ENCODE peak calls at places on chromosomes 2 and 18, in four cellular contexts. F is HepG2, R is K562, P is A549. W is an unnamed sample.

GRCh38 chr18:53457068-53457467 is 767.4 kb downstream of the MBD2 start:
- DNase-seq in P (no peak), F (no peak), R (no peak), W (no peak)

GRCh38 chr2:216653931-216654365 is 20.7 kb downstream of the IGFBP2 start:
- DNase-seq in F (peak), R (no peak), P (no peak), W (no peak)

GRCh38 chr2:164061129-164061746 is 325.4 kb upstream of the FIGN start:
- DNase-seq in P (peak), F (peak), R (peak), W (peak)

GRCh38 chr2:216792222-216793001 is 67.5 kb downstream of the TNP1 start:
- DNase-seq in F (no peak), R (no peak), P (no peak), W (no peak)

GRCh38 chr2:46888421-46888952 is 27.1 kb downstream of the MCFD2 start:
- DNase-seq in F (no peak), R (no peak), P (no peak), W (no peak)

GRCh38 chr18:22074343-22075070 is 94.9 kb upstream of the GATA6 start:
- DNase-seq in F (no peak), R (no peak), P (no peak), W (no peak)

GRCh38 chr2:235106874-235107639 is 155.2 kb downstream of the SH3BP4 start:
- DNase-seq in P (peak), F (peak), R (peak), W (peak)

GRCh38 chr18:78757014-78757413 is 222.6 kb upstream of the SALL3 start:
- DNase-seq in R (no peak), F (no peak), P (no peak), W (no peak)

GRCh38 chr2:1494257-1494656 is 81.0 kb downstream of the TPO start:
- DNase-seq in P (no peak), F (no peak), R (no peak), W (peak)

GRCh38 chr2:88187927-88188326 is 17.8 kb downstream of the THNSL2 start:
- DNase-seq in F (peak), P (no peak), R (peak), W (peak)

GRCh38 chr2:240568678-240569522 is 616 bp downstream of the RNPEPL1 start:
- DNase-seq in R (peak), P (no peak), F (no peak), W (peak)

GRCh38 chr2:239361311-239361642 is 39.5 kb downstream of the HDAC4 start:
- DNase-seq in R (no peak), F (no peak), P (no peak), W (no peak)
- TF ChIP-seq CTCF in R (peak), F (no peak), P (no peak), W (no peak)

DNA sequence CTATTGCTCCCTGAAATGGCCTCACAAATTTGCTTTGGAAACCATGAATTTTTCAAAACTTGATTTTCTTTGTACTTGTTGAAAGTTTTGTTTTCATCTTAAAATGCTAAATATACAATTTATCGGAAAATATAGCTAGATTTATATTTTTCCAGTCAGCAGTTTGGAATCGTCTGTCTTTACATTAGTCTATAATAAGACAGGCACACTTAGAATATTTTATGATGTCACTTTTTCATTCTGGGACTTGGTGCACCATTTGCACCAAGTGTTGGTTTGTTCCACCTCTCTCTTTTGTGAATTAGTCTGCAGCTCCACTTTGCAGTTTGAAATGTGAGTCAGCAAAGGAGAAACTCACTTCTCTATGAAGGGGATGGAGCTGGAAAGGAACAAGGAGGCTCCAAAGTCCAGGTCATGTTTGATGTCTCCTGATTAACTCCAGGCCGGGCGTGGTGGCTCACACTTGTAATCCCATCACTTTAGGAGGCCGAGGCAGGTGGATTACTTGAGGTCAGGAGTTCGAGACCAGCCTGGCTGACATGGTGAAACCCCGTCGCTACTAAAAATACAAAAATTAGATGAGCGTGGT is 63.8 kb upstream of the RTN4 start:
- DNase-seq in R (no peak), F (peak), P (no peak), W (no peak)
- TF ChIP-seq HMGXB4 in R (no peak), F (no peak), P (no peak), W (no peak)

DNA sequence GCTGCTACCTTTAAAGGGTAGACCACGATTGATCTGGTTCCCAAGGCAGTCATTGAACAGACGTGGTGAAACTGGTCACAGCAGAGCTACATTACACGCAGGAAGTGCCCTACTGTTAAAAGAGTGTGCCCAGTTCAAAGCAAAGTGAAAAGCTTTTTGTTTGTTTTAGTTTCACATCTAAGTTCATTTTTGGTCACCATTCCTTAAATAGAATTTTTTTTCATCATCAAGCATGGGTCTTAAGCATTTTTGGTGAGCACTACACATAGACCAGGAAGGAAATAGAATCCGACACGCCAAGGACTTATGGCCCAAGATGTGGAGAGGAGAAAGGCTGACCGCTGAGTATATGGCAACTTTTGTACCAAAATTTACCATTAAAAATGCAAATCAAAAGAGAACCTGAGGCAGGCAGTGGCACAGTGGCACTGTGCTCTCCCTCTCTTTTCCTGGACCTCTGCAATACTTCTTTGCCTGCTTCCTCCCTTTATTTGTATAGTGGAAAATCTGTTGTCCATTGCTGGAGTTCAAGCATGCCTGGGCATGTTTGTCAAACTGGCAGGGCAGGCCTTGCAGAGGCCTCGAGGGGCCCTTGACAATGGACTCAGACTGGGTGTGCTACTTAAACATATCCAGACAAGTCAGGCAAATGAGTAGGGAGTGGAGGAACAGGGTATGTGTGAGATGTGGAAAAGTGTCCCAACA is 42.6 kb upstream of the HNRNPA3 start:
- DNase-seq in F (peak), R (no peak), P (no peak), W (no peak)
- TF ChIP-seq CTCF in F (no peak), R (no peak), P (no peak), W (no peak)

DNA sequence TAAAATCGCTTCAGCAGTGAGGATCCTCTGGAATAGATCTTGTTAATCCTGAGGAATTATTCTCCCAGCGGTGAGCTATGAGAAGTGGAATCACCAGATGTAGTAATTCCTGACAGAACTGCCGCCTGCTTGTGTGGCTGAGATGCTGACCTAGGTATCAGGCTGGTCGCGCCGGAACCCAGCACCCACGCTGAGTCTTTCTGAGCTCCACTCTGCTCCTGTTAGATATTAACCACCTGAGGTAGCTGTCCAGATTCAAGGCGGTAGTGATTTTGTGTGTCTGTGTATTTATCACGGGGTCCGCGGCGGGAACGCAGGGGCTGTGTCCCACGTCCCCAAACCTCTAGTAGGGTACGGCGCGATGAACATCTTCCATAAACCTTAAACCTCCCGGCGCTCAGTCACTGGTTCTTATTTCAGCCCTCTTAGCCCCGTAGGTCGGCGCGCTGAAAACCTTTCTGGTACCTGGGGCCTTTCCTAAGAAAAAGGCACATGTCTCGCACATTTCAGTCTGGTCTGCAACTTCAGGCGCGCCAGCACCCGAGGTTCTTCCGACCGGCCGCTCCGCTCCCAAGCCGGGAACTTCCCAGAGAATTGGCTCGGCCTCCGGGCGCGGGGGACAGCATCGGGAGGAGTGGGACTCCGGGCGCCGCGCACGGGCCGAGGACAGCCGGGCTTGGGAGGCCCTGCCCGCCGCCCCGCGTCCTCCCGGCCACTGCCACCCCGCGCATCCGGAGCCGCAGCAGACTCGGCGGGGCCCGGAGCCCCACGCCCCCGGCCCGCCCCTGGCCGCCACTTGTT is 542 bp upstream of the CNNM3 start:
- DNase-seq in F (peak), P (peak), R (no peak), W (no peak)
- TF ChIP-seq HMGXB4 in F (no peak), P (no peak), R (peak), W (no peak)

GRCh38 chr2:219736196-219736595 is 108.8 kb downstream of the SLC4A3 start:
- DNase-seq in F (peak), R (peak), P (peak), W (no peak)

GRCh38 chr2:219733746-219734145 is 106.3 kb downstream of the SLC4A3 start:
- DNase-seq in P (no peak), F (no peak), R (no peak), W (no peak)

GRCh38 chr2:219739866-219740440 is 112.5 kb downstream of the SLC4A3 start:
- DNase-seq in R (no peak), P (no peak), F (no peak), W (no peak)

GRCh38 chr2:219739061-219739460 is 111.6 kb downstream of the SLC4A3 start:
- DNase-seq in F (no peak), P (no peak), R (no peak), W (no peak)

GRCh38 chr2:219737270-219737691 is 109.9 kb downstream of the SLC4A3 start:
- DNase-seq in R (no peak), F (no peak), P (peak), W (no peak)
- TF ChIP-seq CTCF in R (peak), F (peak), P (peak), W (no peak)